ENCODE peak calls at places on chromosomes 5 and 9, in four cellular contexts. K is mammary epithelial cell; Y is activated CD4-positive, alpha-beta memory T cell treated with anti-CD3 and anti-CD28 coated beads, Interleukin-2, amount 10 ng/mL, durations not matched to agents 7 days and 5 days; F is smooth muscle cell of the brain vasculature. X is an unnamed sample.

GRCh38 chr9:100714372-100715099 is 136.7 kb downstream of the CAVIN4 start:
- DNase-seq in K (peak), Y (peak), F (no peak), X (peak)

GRCh38 chr5:72441861-72442540 is 65.2 kb downstream of the ZNF366 start:
- DNase-seq in K (peak), Y (no peak), F (no peak), X (no peak)

GRCh38 chr9:119688547-119688946 is 319.3 kb upstream of the BRINP1 start:
- DNase-seq in K (no peak), Y (no peak), F (no peak), X (no peak)

GRCh38 chr5:146340260-146341081 is 1.8 kb downstream of the POU4F3 start:
- DNase-seq in K (peak), Y (peak), F (peak), X (peak)

GRCh38 chr9:72979405-72980100 is 26.7 kb upstream of the ALDH1A1 start:
- DNase-seq in K (peak), Y (no peak), F (no peak), X (no peak)

GRCh38 chr5:90968319-90968718 is 409.7 kb downstream of the ADGRV1 start:
- DNase-seq in K (peak), Y (no peak), F (no peak), X (no peak)

GRCh38 chr5:170275376-170275994 is 22.1 kb downstream of the LCP2 start:
- DNase-seq in K (no peak), Y (peak), F (no peak), X (no peak)

GRCh38 chr5:2813678-2814077 is 62.2 kb upstream of the IRX2 start:
- DNase-seq in K (no peak), Y (no peak), F (no peak), X (no peak)

GRCh38 chr5:137705106-137705505 is 30.8 kb downstream of the KLHL3 start:
- DNase-seq in K (no peak), Y (no peak), F (no peak), X (no peak)